ENCODE peak calls at places on chromosomes 16 and 17, in nine cellular contexts. One of them, this sample, is unnamed.

GRCh38 chr17:12077773-12078172 is 57.1 kb downstream of the MAP2K4 start:
- DNase-seq in endothelial cell of umbilical vein: no peak
- DNase-seq in mammary epithelial cell: no peak
- DNase-seq in neural progenitor cell: no peak
- DNase-seq in hepatocyte: no peak
- DNase-seq in K562: no peak
- DNase-seq in fibroblast of lung: no peak
- DNase-seq in PC-3: no peak
- DNase-seq in IMR-90: no peak
- DNase-seq in this sample: no peak

GRCh38 chr17:77449908-77450741 is 309.4 kb downstream of the SEC14L1 start:
- DNase-seq in endothelial cell of umbilical vein: no peak
- DNase-seq in mammary epithelial cell: peak
- DNase-seq in neural progenitor cell: peak
- DNase-seq in hepatocyte: peak
- DNase-seq in K562: peak
- DNase-seq in fibroblast of lung: peak
- DNase-seq in PC-3: peak
- DNase-seq in IMR-90: peak
- DNase-seq in this sample: no peak

GRCh38 chr17:79939755-79940154 is 95.9 kb downstream of the TBC1D16 start:
- DNase-seq in endothelial cell of umbilical vein: no peak
- DNase-seq in mammary epithelial cell: no peak
- DNase-seq in neural progenitor cell: no peak
- DNase-seq in hepatocyte: no peak
- DNase-seq in K562: no peak
- DNase-seq in fibroblast of lung: no peak
- DNase-seq in PC-3: no peak
- DNase-seq in IMR-90: no peak
- DNase-seq in this sample: no peak

GRCh38 chr16:4767872-4768548 is 1.0 kb upstream of the ZNF500 start:
- DNase-seq in endothelial cell of umbilical vein: no peak
- DNase-seq in mammary epithelial cell: peak
- DNase-seq in neural progenitor cell: no peak
- DNase-seq in hepatocyte: no peak
- DNase-seq in K562: no peak
- DNase-seq in fibroblast of lung: no peak
- DNase-seq in PC-3: no peak
- DNase-seq in IMR-90: peak
- DNase-seq in this sample: peak

GRCh38 chr16:5875416-5875815 is 777.8 kb upstream of the EEF2KMT start:
- DNase-seq in endothelial cell of umbilical vein: no peak
- DNase-seq in mammary epithelial cell: peak
- DNase-seq in neural progenitor cell: no peak
- DNase-seq in hepatocyte: no peak
- DNase-seq in K562: no peak
- DNase-seq in fibroblast of lung: no peak
- DNase-seq in PC-3: peak
- DNase-seq in IMR-90: no peak
- DNase-seq in this sample: no peak

GRCh38 chr16:72406390-72406789 is 234.4 kb upstream of the PMFBP1 start:
- DNase-seq in endothelial cell of umbilical vein: no peak
- DNase-seq in mammary epithelial cell: no peak
- DNase-seq in neural progenitor cell: no peak
- DNase-seq in hepatocyte: no peak
- DNase-seq in K562: no peak
- DNase-seq in fibroblast of lung: no peak
- DNase-seq in PC-3: no peak
- DNase-seq in IMR-90: no peak
- DNase-seq in this sample: no peak

GRCh38 chr17:79459003-79459655 is 151.7 kb downstream of the RBFOX3 start:
- DNase-seq in endothelial cell of umbilical vein: no peak
- DNase-seq in mammary epithelial cell: no peak
- DNase-seq in neural progenitor cell: no peak
- DNase-seq in hepatocyte: no peak
- DNase-seq in K562: no peak
- DNase-seq in fibroblast of lung: no peak
- DNase-seq in PC-3: no peak
- DNase-seq in IMR-90: no peak
- DNase-seq in this sample: no peak

GRCh38 chr17:29579866-29580771 is 9.3 kb downstream of the GIT1 start:
- DNase-seq in endothelial cell of umbilical vein: peak
- DNase-seq in mammary epithelial cell: peak
- DNase-seq in neural progenitor cell: peak
- DNase-seq in hepatocyte: peak
- DNase-seq in K562: peak
- DNase-seq in fibroblast of lung: peak
- DNase-seq in PC-3: peak
- DNase-seq in IMR-90: peak
- DNase-seq in this sample: peak

GRCh38 chr16:82651921-82652601 is 25.3 kb downstream of the CDH13 start:
- DNase-seq in endothelial cell of umbilical vein: no peak
- DNase-seq in mammary epithelial cell: no peak
- DNase-seq in neural progenitor cell: no peak
- DNase-seq in hepatocyte: peak
- DNase-seq in K562: no peak
- DNase-seq in fibroblast of lung: no peak
- DNase-seq in PC-3: no peak
- DNase-seq in IMR-90: no peak
- DNase-seq in this sample: no peak

GRCh38 chr16:19974607-19975006 is 90.0 kb upstream of the GPRC5B start:
- DNase-seq in endothelial cell of umbilical vein: no peak
- DNase-seq in mammary epithelial cell: no peak
- DNase-seq in neural progenitor cell: peak
- DNase-seq in hepatocyte: no peak
- DNase-seq in K562: no peak
- DNase-seq in fibroblast of lung: no peak
- DNase-seq in PC-3: no peak
- DNase-seq in IMR-90: no peak
- DNase-seq in this sample: no peak

GRCh38 chr16:29806096-29806579 is at the start of gene MAZ:
- DNase-seq in endothelial cell of umbilical vein: no peak
- DNase-seq in mammary epithelial cell: no peak
- DNase-seq in neural progenitor cell: no peak
- DNase-seq in hepatocyte: peak
- DNase-seq in K562: peak
- DNase-seq in fibroblast of lung: peak
- DNase-seq in PC-3: no peak
- DNase-seq in IMR-90: peak
- DNase-seq in this sample: peak

GRCh38 chr16:3945751-3946603 is 65.5 kb upstream of the CREBBP start:
- DNase-seq in endothelial cell of umbilical vein: peak
- DNase-seq in mammary epithelial cell: peak
- DNase-seq in neural progenitor cell: no peak
- DNase-seq in hepatocyte: peak
- DNase-seq in K562: no peak
- DNase-seq in fibroblast of lung: peak
- DNase-seq in PC-3: peak
- DNase-seq in IMR-90: peak
- DNase-seq in this sample: peak

GRCh38 chr17:73645050-73645871 is 1.0 kb upstream of the SDK2 start:
- DNase-seq in endothelial cell of umbilical vein: no peak
- DNase-seq in mammary epithelial cell: peak
- DNase-seq in neural progenitor cell: peak
- DNase-seq in hepatocyte: peak
- DNase-seq in K562: no peak
- DNase-seq in fibroblast of lung: peak
- DNase-seq in PC-3: no peak
- DNase-seq in IMR-90: no peak
- DNase-seq in this sample: no peak
- H3K4me2 ChIP-seq in endothelial cell of umbilical vein: no peak
- H3K4me2 ChIP-seq in mammary epithelial cell: peak
- H3K4me2 ChIP-seq in neural progenitor cell: peak
- H3K4me2 ChIP-seq in hepatocyte: peak
- H3K4me2 ChIP-seq in K562: no peak
- H3K4me2 ChIP-seq in fibroblast of lung: no peak
- H3K4me2 ChIP-seq in PC-3: no peak
- H3K4me2 ChIP-seq in IMR-90: no peak
- H3K4me2 ChIP-seq in this sample: no peak

DNA sequence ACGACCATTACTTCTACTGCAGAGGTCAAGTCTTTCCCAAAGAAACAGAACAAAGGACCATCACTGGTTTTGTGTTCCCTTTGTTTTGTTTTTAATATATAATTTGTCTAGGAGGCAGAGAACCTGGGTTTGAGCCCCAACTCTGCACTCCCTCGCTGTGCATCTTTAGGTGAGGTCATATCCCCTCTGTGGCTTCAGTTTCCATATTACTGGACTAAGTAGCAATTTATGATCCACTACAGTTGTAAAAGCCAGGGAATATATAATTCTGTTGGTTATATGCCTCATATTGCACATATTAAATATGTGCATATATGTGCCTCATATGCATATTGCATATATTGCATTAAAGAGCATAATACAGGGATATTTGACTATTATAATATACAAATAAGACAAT is 392.0 kb downstream of the GRIN2A start:
- DNase-seq in endothelial cell of umbilical vein: no peak
- DNase-seq in mammary epithelial cell: no peak
- DNase-seq in neural progenitor cell: no peak
- DNase-seq in hepatocyte: no peak
- DNase-seq in K562: no peak
- DNase-seq in fibroblast of lung: no peak
- DNase-seq in PC-3: no peak
- DNase-seq in IMR-90: no peak
- DNase-seq in this sample: no peak
- H3K4me2 ChIP-seq in endothelial cell of umbilical vein: no peak
- H3K4me2 ChIP-seq in mammary epithelial cell: no peak
- H3K4me2 ChIP-seq in neural progenitor cell: no peak
- H3K4me2 ChIP-seq in hepatocyte: no peak
- H3K4me2 ChIP-seq in K562: no peak
- H3K4me2 ChIP-seq in fibroblast of lung: no peak
- H3K4me2 ChIP-seq in PC-3: no peak
- H3K4me2 ChIP-seq in IMR-90: no peak
- H3K4me2 ChIP-seq in this sample: no peak

GRCh38 chr17:9976283-9977009 is 71.4 kb upstream of the RCVRN start:
- DNase-seq in endothelial cell of umbilical vein: no peak
- DNase-seq in mammary epithelial cell: no peak
- DNase-seq in neural progenitor cell: no peak
- DNase-seq in hepatocyte: no peak
- DNase-seq in K562: peak
- DNase-seq in fibroblast of lung: no peak
- DNase-seq in PC-3: no peak
- DNase-seq in IMR-90: no peak
- DNase-seq in this sample: no peak
- H3K4me2 ChIP-seq in endothelial cell of umbilical vein: no peak
- H3K4me2 ChIP-seq in mammary epithelial cell: no peak
- H3K4me2 ChIP-seq in neural progenitor cell: no peak
- H3K4me2 ChIP-seq in hepatocyte: no peak
- H3K4me2 ChIP-seq in K562: no peak
- H3K4me2 ChIP-seq in fibroblast of lung: no peak
- H3K4me2 ChIP-seq in PC-3: no peak
- H3K4me2 ChIP-seq in IMR-90: no peak
- H3K4me2 ChIP-seq in this sample: no peak

GRCh38 chr17:18993876-18994275 is 10.7 kb downstream of the FAM83G start:
- DNase-seq in endothelial cell of umbilical vein: no peak
- DNase-seq in mammary epithelial cell: no peak
- DNase-seq in neural progenitor cell: no peak
- DNase-seq in hepatocyte: no peak
- DNase-seq in K562: no peak
- DNase-seq in fibroblast of lung: peak
- DNase-seq in PC-3: no peak
- DNase-seq in IMR-90: peak
- DNase-seq in this sample: no peak
- H3K4me2 ChIP-seq in endothelial cell of umbilical vein: no peak
- H3K4me2 ChIP-seq in mammary epithelial cell: no peak
- H3K4me2 ChIP-seq in neural progenitor cell: no peak
- H3K4me2 ChIP-seq in hepatocyte: peak
- H3K4me2 ChIP-seq in K562: no peak
- H3K4me2 ChIP-seq in fibroblast of lung: no peak
- H3K4me2 ChIP-seq in PC-3: no peak
- H3K4me2 ChIP-seq in IMR-90: peak
- H3K4me2 ChIP-seq in this sample: no peak

GRCh38 chr16:28064150-28064549 is 636 bp upstream of the GSG1L start:
- DNase-seq in endothelial cell of umbilical vein: no peak
- DNase-seq in mammary epithelial cell: no peak
- DNase-seq in neural progenitor cell: no peak
- DNase-seq in hepatocyte: no peak
- DNase-seq in K562: no peak
- DNase-seq in fibroblast of lung: no peak
- DNase-seq in PC-3: no peak
- DNase-seq in IMR-90: no peak
- DNase-seq in this sample: no peak
- H3K4me2 ChIP-seq in endothelial cell of umbilical vein: no peak
- H3K4me2 ChIP-seq in mammary epithelial cell: no peak
- H3K4me2 ChIP-seq in neural progenitor cell: peak
- H3K4me2 ChIP-seq in hepatocyte: no peak
- H3K4me2 ChIP-seq in K562: no peak
- H3K4me2 ChIP-seq in fibroblast of lung: no peak
- H3K4me2 ChIP-seq in PC-3: no peak
- H3K4me2 ChIP-seq in IMR-90: no peak
- H3K4me2 ChIP-seq in this sample: no peak

DNA sequence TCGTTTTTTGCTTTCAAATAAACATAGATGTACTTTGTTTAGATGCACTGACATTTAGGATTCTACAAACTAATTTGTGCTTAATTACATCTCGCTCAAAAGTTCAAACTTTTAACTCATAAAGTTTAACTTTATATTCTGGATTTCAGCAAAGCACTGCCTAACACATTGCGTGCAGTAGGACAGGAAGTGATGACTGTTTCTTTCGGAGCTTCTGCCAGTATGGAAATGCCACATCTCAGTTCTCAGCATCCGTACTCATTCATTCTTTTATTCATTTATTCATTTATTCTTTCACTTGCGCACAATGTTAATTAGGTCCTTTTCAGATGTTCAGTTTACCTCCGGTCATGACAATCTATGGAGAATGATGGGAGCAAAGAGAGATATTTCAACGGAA is 143.7 kb downstream of the KCNJ2 start:
- DNase-seq in endothelial cell of umbilical vein: no peak
- DNase-seq in mammary epithelial cell: no peak
- DNase-seq in neural progenitor cell: no peak
- DNase-seq in hepatocyte: no peak
- DNase-seq in K562: no peak
- DNase-seq in fibroblast of lung: peak
- DNase-seq in PC-3: no peak
- DNase-seq in IMR-90: peak
- DNase-seq in this sample: no peak
- H3K4me2 ChIP-seq in endothelial cell of umbilical vein: no peak
- H3K4me2 ChIP-seq in mammary epithelial cell: no peak
- H3K4me2 ChIP-seq in neural progenitor cell: no peak
- H3K4me2 ChIP-seq in hepatocyte: no peak
- H3K4me2 ChIP-seq in K562: no peak
- H3K4me2 ChIP-seq in fibroblast of lung: peak
- H3K4me2 ChIP-seq in PC-3: no peak
- H3K4me2 ChIP-seq in IMR-90: peak
- H3K4me2 ChIP-seq in this sample: no peak

GRCh38 chr17:64504769-64505319 is 1.2 kb downstream of the DDX5 start:
- DNase-seq in endothelial cell of umbilical vein: peak
- DNase-seq in mammary epithelial cell: no peak
- DNase-seq in neural progenitor cell: no peak
- DNase-seq in hepatocyte: peak
- DNase-seq in K562: no peak
- DNase-seq in fibroblast of lung: no peak
- DNase-seq in PC-3: peak
- DNase-seq in IMR-90: peak
- DNase-seq in this sample: no peak
- H3K4me2 ChIP-seq in endothelial cell of umbilical vein: peak
- H3K4me2 ChIP-seq in mammary epithelial cell: peak
- H3K4me2 ChIP-seq in neural progenitor cell: peak
- H3K4me2 ChIP-seq in hepatocyte: peak
- H3K4me2 ChIP-seq in K562: peak
- H3K4me2 ChIP-seq in fibroblast of lung: peak
- H3K4me2 ChIP-seq in PC-3: peak
- H3K4me2 ChIP-seq in IMR-90: peak
- H3K4me2 ChIP-seq in this sample: peak

This sample was measured in PC-9.